ENCODE peak calls at places on chromosomes 2 and 18, in five cellular contexts. O is D721Med, M is neural crest cell, N is HFFc6, X is cardiac fibroblast. S is an unnamed sample.

GRCh38 chr2:215746507-215747243 is 266.7 kb downstream of the MREG start:
- DNase-seq in O (no peak), N (no peak), M (no peak), X (no peak), S (no peak)

GRCh38 chr2:21096458-21096857 is 27.3 kb upstream of the TDRD15 start:
- DNase-seq in N (no peak), O (no peak), X (no peak), M (no peak), S (no peak)

GRCh38 chr2:29482341-29482740 is 367.1 kb downstream of the CLIP4 start:
- DNase-seq in X (no peak), M (no peak), N (no peak), O (no peak), S (no peak)

GRCh38 chr2:136139601-136140000 is 21.7 kb upstream of the CXCR4 start:
- DNase-seq in X (no peak), N (no peak), O (no peak), M (no peak), S (no peak)

GRCh38 chr18:57210101-57210661 is 63.3 kb downstream of the BOD1L2 start:
- DNase-seq in N (peak; percentile 83), X (peak; percentile 71), O (no peak), M (peak; percentile 6), S (no peak)

GRCh38 chr2:237724811-237725478 is 73.6 kb upstream of the RBM44 start:
- DNase-seq in X (peak; percentile 62), O (no peak), N (no peak), M (no peak), S (no peak)

GRCh38 chr2:235560345-235560744 is 66.5 kb downstream of the AGAP1 start:
- DNase-seq in O (no peak), X (no peak), M (no peak), N (no peak), S (no peak)

GRCh38 chr18:14971461-14972185 is 223.7 kb downstream of the ANKRD30B start:
- DNase-seq in N (peak; percentile 2), O (no peak), M (no peak), X (peak; percentile 50), S (no peak)

GRCh38 chr18:8771930-8772329 is 66.6 kb downstream of the MTCL1 start:
- DNase-seq in X (peak; percentile 52), O (no peak), N (no peak), M (no peak), S (no peak)

GRCh38 chr2:98084151-98084868 is 2.7 kb upstream of the VWA3B start:
- DNase-seq in N (no peak), O (no peak), M (no peak), X (no peak), S (no peak)

GRCh38 chr2:223723954-223724411 is 113.4 kb downstream of the AP1S3 start:
- DNase-seq in O (no peak), N (no peak), M (peak; percentile 59), X (no peak), S (no peak)

GRCh38 chr2:133561045-133561852 is 7.0 kb downstream of the NCKAP5 start:
- DNase-seq in N (peak; percentile 66), M (no peak), O (no peak), X (peak; percentile 89), S (no peak)

GRCh38 chr2:152459116-152459515 is 124.1 kb downstream of the FMNL2 start:
- DNase-seq in X (no peak), O (no peak), M (no peak), N (no peak), S (no peak)

GRCh38 chr2:227472265-227473018 is 486 bp downstream of the AGFG1 start:
- DNase-seq in X (peak; percentile 20), O (peak; percentile 30), M (peak; percentile 28), N (no peak), S (no peak)

GRCh38 chr2:33521791-33522281 is 45.4 kb downstream of the RASGRP3 start:
- DNase-seq in N (no peak), M (no peak), O (no peak), X (peak; percentile 50), S (no peak)

GRCh38 chr2:233267516-233268245 is 16.2 kb downstream of the ATG16L1 start:
- DNase-seq in N (no peak), O (no peak), X (no peak), M (no peak), S (no peak)

GRCh38 chr18:9708882-9709877 is 1.1 kb downstream of the RAB31 start:
- DNase-seq in X (peak; percentile 38), O (no peak), N (no peak), M (no peak), S (no peak)

GRCh38 chr2:57878573-57878910 is 168.1 kb upstream of the VRK2 start:
- DNase-seq in O (no peak), M (no peak), N (no peak), X (no peak), S (no peak)

GRCh38 chr2:157911646-157912217 is 35.6 kb upstream of the ACVR1 start:
- DNase-seq in X (no peak), O (no peak), N (no peak), M (no peak), S (no peak)

GRCh38 chr18:54149078-54149697 is 75.3 kb downstream of the MBD2 start:
- DNase-seq in N (peak; percentile 85), O (no peak), M (no peak), X (peak; percentile 97), S (no peak)

GRCh38 chr2:161045726-161046125 is 114.5 kb upstream of the TANK start:
- DNase-seq in N (peak; percentile 52), X (no peak), M (no peak), O (no peak), S (no peak)

GRCh38 chr2:236631361-236632291 is 62.0 kb downstream of the ACKR3 start:
- DNase-seq in X (no peak), N (no peak), M (no peak), O (no peak), S (no peak)

GRCh38 chr2:25420820-25421237 is 79.1 kb upstream of the DNMT3A start:
- DNase-seq in O (no peak), M (no peak), X (no peak), N (no peak), S (no peak)

GRCh38 chr2:76978064-76978463 is 544.1 kb downstream of the LRRTM4 start:
- DNase-seq in M (no peak), N (no peak), X (peak; percentile 8), O (no peak), S (no peak)

GRCh38 chr2:64165696-64166095 is 21.5 kb upstream of the PELI1 start:
- DNase-seq in N (no peak), M (no peak), X (peak; percentile 78), O (no peak), S (no peak)

GRCh38 chr2:172234716-172235661 is 132.3 kb upstream of the DLX2 start:
- DNase-seq in O (peak; percentile 35), X (no peak), N (no peak), M (peak; percentile 22), S (no peak)

GRCh38 chr2:111638274-111638877 is 245.6 kb downstream of the ANAPC1 start:
- DNase-seq in M (no peak), N (no peak), X (peak; percentile 9), O (no peak), S (no peak)

GRCh38 chr2:27587025-27587424 is 4.2 kb downstream of the ZNF512 start:
- DNase-seq in M (no peak), O (no peak), X (no peak), N (no peak), S (no peak)

GRCh38 chr2:70569559-70569958 is 15.9 kb upstream of the TGFA start:
- DNase-seq in X (no peak), O (no peak), N (no peak), M (no peak), S (no peak)

GRCh38 chr2:239464166-239465016 is 63.6 kb upstream of the HDAC4 start:
- DNase-seq in O (no peak), X (no peak), M (no peak), N (no peak), S (no peak)

GRCh38 chr2:16756831-16757644 is 91.4 kb upstream of the CYRIA start:
- DNase-seq in X (peak; percentile 77), N (peak; percentile 4), M (peak; percentile 76), O (peak; percentile 58), S (no peak)

GRCh38 chr2:30275256-30275655 is 43.9 kb downstream of the LBH start:
- DNase-seq in N (no peak), O (no peak), M (no peak), X (no peak), S (no peak)

GRCh38 chr18:26135563-26135962 is 1.9 kb downstream of the PSMA8 start:
- DNase-seq in X (no peak), O (no peak), N (no peak), M (no peak), S (no peak)

GRCh38 chr2:133952896-133953295 is 301.0 kb upstream of the MGAT5 start:
- DNase-seq in X (no peak), M (no peak), N (no peak), O (no peak), S (no peak)

GRCh38 chr2:39434233-39434897 is 2.7 kb downstream of the MAP4K3 start:
- DNase-seq in M (no peak), N (no peak), O (no peak), X (no peak), S (no peak)

GRCh38 chr2:241821460-241822263 is 12.7 kb downstream of the NEU4 start:
- DNase-seq in N (no peak), M (no peak), O (no peak), X (no peak), S (peak; percentile 69)

DNA sequence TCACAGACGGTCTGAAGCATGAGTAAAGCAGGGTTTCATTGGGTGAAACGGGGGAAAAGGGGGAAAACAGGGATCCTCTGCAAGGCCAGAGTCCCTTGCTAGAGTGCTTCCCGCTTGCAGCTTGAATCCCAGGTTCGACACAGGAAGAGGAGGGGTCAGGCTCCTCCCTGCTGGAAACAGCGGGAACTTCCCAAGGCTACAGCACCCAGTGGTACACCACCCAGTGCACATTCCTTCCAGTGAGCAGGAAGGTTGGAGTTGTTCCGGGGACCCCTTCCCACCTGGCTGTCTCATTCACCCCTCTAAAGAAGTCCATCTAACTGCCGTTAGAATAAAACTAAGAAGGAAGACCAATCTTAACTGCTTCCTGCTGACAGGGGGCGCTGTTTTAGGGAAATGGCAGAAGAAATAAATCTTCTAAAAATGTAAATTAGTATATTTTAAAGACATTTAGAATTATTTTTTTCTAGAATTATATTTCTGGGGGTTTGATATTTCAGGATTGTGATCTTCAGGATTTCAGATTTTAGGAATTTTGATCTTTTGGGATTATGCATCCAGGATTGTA is 230.9 kb downstream of the RBM43 start:
- DNase-seq in N (no peak), X (no peak), M (no peak), O (no peak), S (no peak)
- TF ChIP-seq CTCF in N (peak; percentile 73), X (peak; percentile 27), M (peak; percentile 47), O (peak; percentile 10), S (peak; percentile 59)

GRCh38 chr2:46643493-46643892 is 164.1 kb downstream of the TMEM247 start:
- DNase-seq in O (no peak), N (no peak), M (no peak), X (no peak), S (no peak)
- TF ChIP-seq CTCF in O (no peak), N (peak; percentile 33), M (no peak), X (no peak), S (no peak)

DNA sequence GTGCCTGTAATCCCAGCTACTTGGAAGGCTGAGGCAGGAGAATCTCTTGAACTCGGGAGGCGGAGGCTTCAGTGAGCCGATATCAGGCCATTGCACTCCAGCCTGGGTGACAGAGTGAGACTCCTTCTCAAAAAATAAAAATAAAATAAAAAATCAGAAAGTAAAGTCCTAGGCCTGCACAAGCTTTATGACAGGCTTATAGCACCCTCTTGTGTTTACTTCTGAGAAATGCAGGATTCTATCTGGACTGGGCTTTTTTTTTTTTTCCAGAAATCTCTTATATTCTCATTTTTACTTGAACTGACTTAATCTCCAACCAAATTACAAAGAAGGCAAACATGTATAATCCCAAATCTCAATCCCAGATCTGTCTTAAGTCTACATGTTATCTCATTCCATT is 26.1 kb upstream of the REG3G start:
- DNase-seq in M (no peak), N (peak; percentile 7), O (no peak), X (peak; percentile 23), S (no peak)
- TF ChIP-seq CTCF in M (peak; percentile 74), N (peak; percentile 67), O (peak; percentile 47), X (peak; percentile 7), S (peak; percentile 78)

GRCh38 chr2:171210864-171211431 is 50.3 kb upstream of the TLK1 start:
- DNase-seq in X (no peak), O (no peak), N (peak; percentile 11), M (no peak), S (no peak)
- TF ChIP-seq CTCF in X (no peak), O (no peak), N (no peak), M (no peak), S (no peak)

S was measured in chondrocyte.